ENCODE peak calls at places on chromosomes 6 and 20, in five cellular contexts. T is epithelial cell of proximal tubule; K is AG09309; C is GM20000; X is effector memory CD4-positive, alpha-beta T cell. H is an unnamed sample.

GRCh38 chr20:31517373-31517772 is 3.1 kb downstream of the HM13 start:
- DNase-seq in T (no peak), K (peak), C (no peak), X (no peak), H (peak)

GRCh38 chr6:1911476-1911875 is 301.8 kb downstream of the FOXC1 start:
- DNase-seq in T (no peak), K (peak), C (no peak), X (no peak), H (no peak)

GRCh38 chr6:154624038-154624599 is 109.1 kb upstream of the SCAF8 start:
- DNase-seq in T (no peak), K (no peak), C (no peak), X (no peak), H (no peak)

GRCh38 chr6:10373642-10374359 is 41.1 kb downstream of the TFAP2A start:
- DNase-seq in T (peak), K (peak), C (no peak), X (no peak), H (no peak)

GRCh38 chr6:19465760-19466159 is 371.4 kb upstream of the ID4 start:
- DNase-seq in T (no peak), K (peak), C (no peak), X (no peak), H (no peak)

GRCh38 chr6:17132967-17133366 is 31.1 kb downstream of the STMND1 start:
- DNase-seq in T (no peak), K (no peak), C (no peak), X (no peak), H (no peak)

GRCh38 chr6:138659998-138660397 is 113.6 kb upstream of the CCDC28A start:
- DNase-seq in T (no peak), K (no peak), C (peak), X (no peak), H (no peak)

GRCh38 chr6:16276991-16277981 is 38.9 kb downstream of the GMPR start:
- DNase-seq in T (peak), K (peak), C (no peak), X (no peak), H (peak)

GRCh38 chr6:7242835-7243187 is 70.2 kb downstream of the SSR1 start:
- DNase-seq in T (no peak), K (no peak), C (no peak), X (no peak), H (no peak)

GRCh38 chr6:148441454-148441911 is 98.8 kb downstream of the SASH1 start:
- DNase-seq in T (peak), K (no peak), C (no peak), X (no peak), H (no peak)

GRCh38 chr6:30490031-30490876 is 945 bp downstream of the HLA-E start:
- DNase-seq in T (no peak), K (no peak), C (peak), X (peak), H (peak)

GRCh38 chr6:41072836-41073202 is at the start of gene NFYA:
- DNase-seq in T (no peak), K (peak), C (peak), X (peak), H (no peak)

GRCh38 chr6:107657373-107657754 is 166.7 kb downstream of the SCML4 start:
- DNase-seq in T (no peak), K (no peak), C (no peak), X (no peak), H (no peak)

GRCh38 chr20:32470025-32470861 is 112.1 kb downstream of the ASXL1 start:
- DNase-seq in T (no peak), K (no peak), C (peak), X (no peak), H (peak)

GRCh38 chr6:125296461-125296860 is 5.3 kb downstream of the HDDC2 start:
- DNase-seq in T (no peak), K (no peak), C (no peak), X (no peak), H (no peak)

GRCh38 chr6:57173056-57173885 is 1.1 kb downstream of the BAG2 start:
- DNase-seq in T (peak), K (no peak), C (peak), X (no peak), H (no peak)

H was measured in heart right ventricle.